ENCODE peak calls at places on chromosomes 12 and 14, in ten cellular contexts. One of them, this sample, is unnamed.

GRCh38 chr12:32448581-32448980 is 49.2 kb downstream of the FGD4 start:
- DNase-seq in activated CD8-positive, alpha-beta T cell treated with anti-CD3 and anti-CD28 coated beads, Interleukin-2, amount 10 ng/mL, durations not matched to agents 7 days and 5 days: no peak
- DNase-seq in hepatocyte: no peak
- DNase-seq in Right ventricle myocardium superior: no peak
- DNase-seq in kidney glomerular epithelial cell: peak; percentile 39
- DNase-seq in CD8-positive, alpha-beta T cell: no peak
- DNase-seq in fibroblast of the aortic adventitia: no peak
- DNase-seq in RCC 7860: peak; percentile 52
- DNase-seq in effector memory CD4-positive, alpha-beta T cell: no peak
- DNase-seq in activated CD4-positive, alpha-beta T cell treated with anti-CD3 and anti-CD28 coated beads for 24 hours: no peak
- DNase-seq in this sample: no peak

GRCh38 chr14:28382460-28383220 is 383.9 kb upstream of the FOXG1 start:
- DNase-seq in CD8-positive, alpha-beta T cell: no peak
- DNase-seq in Right ventricle myocardium superior: no peak
- DNase-seq in RCC 7860: peak; percentile 29
- DNase-seq in hepatocyte: peak; percentile 27
- DNase-seq in activated CD8-positive, alpha-beta T cell treated with anti-CD3 and anti-CD28 coated beads, Interleukin-2, amount 10 ng/mL, durations not matched to agents 7 days and 5 days: no peak
- DNase-seq in effector memory CD4-positive, alpha-beta T cell: no peak
- DNase-seq in activated CD4-positive, alpha-beta T cell treated with anti-CD3 and anti-CD28 coated beads for 24 hours: no peak
- DNase-seq in kidney glomerular epithelial cell: no peak
- DNase-seq in fibroblast of the aortic adventitia: peak; percentile 65
- DNase-seq in this sample: no peak

GRCh38 chr14:92690171-92691011 is 58.0 kb downstream of the LGMN start:
- DNase-seq in activated CD8-positive, alpha-beta T cell treated with anti-CD3 and anti-CD28 coated beads, Interleukin-2, amount 10 ng/mL, durations not matched to agents 7 days and 5 days: no peak
- DNase-seq in fibroblast of the aortic adventitia: peak; percentile 58
- DNase-seq in hepatocyte: peak; percentile 77
- DNase-seq in CD8-positive, alpha-beta T cell: no peak
- DNase-seq in RCC 7860: peak; percentile 21
- DNase-seq in activated CD4-positive, alpha-beta T cell treated with anti-CD3 and anti-CD28 coated beads for 24 hours: no peak
- DNase-seq in Right ventricle myocardium superior: no peak
- DNase-seq in effector memory CD4-positive, alpha-beta T cell: no peak
- DNase-seq in kidney glomerular epithelial cell: peak; percentile 42
- DNase-seq in this sample: peak; percentile 78

GRCh38 chr12:53223391-53224267 is 8.4 kb downstream of the RARG start:
- DNase-seq in activated CD4-positive, alpha-beta T cell treated with anti-CD3 and anti-CD28 coated beads for 24 hours: no peak
- DNase-seq in kidney glomerular epithelial cell: no peak
- DNase-seq in CD8-positive, alpha-beta T cell: no peak
- DNase-seq in effector memory CD4-positive, alpha-beta T cell: peak; percentile 45
- DNase-seq in hepatocyte: peak; percentile 80
- DNase-seq in fibroblast of the aortic adventitia: peak; percentile 61
- DNase-seq in activated CD8-positive, alpha-beta T cell treated with anti-CD3 and anti-CD28 coated beads, Interleukin-2, amount 10 ng/mL, durations not matched to agents 7 days and 5 days: peak; percentile 53
- DNase-seq in RCC 7860: no peak
- DNase-seq in Right ventricle myocardium superior: peak; percentile 61
- DNase-seq in this sample: peak; percentile 34

GRCh38 chr14:39102265-39102968 is 618 bp downstream of the SEC23A start:
- DNase-seq in hepatocyte: peak; percentile 81
- DNase-seq in kidney glomerular epithelial cell: peak; percentile 33
- DNase-seq in Right ventricle myocardium superior: no peak
- DNase-seq in fibroblast of the aortic adventitia: peak; percentile 55
- DNase-seq in activated CD8-positive, alpha-beta T cell treated with anti-CD3 and anti-CD28 coated beads, Interleukin-2, amount 10 ng/mL, durations not matched to agents 7 days and 5 days: peak; percentile 29
- DNase-seq in effector memory CD4-positive, alpha-beta T cell: no peak
- DNase-seq in activated CD4-positive, alpha-beta T cell treated with anti-CD3 and anti-CD28 coated beads for 24 hours: peak; percentile 2
- DNase-seq in RCC 7860: peak; percentile 4
- DNase-seq in CD8-positive, alpha-beta T cell: peak; percentile 1
- DNase-seq in this sample: peak; percentile 55

GRCh38 chr12:94305293-94305957 is 154.2 kb downstream of the CEP83 start:
- DNase-seq in fibroblast of the aortic adventitia: peak; percentile 56
- DNase-seq in Right ventricle myocardium superior: no peak
- DNase-seq in hepatocyte: no peak
- DNase-seq in RCC 7860: no peak
- DNase-seq in effector memory CD4-positive, alpha-beta T cell: no peak
- DNase-seq in activated CD8-positive, alpha-beta T cell treated with anti-CD3 and anti-CD28 coated beads, Interleukin-2, amount 10 ng/mL, durations not matched to agents 7 days and 5 days: peak; percentile 79
- DNase-seq in CD8-positive, alpha-beta T cell: no peak
- DNase-seq in activated CD4-positive, alpha-beta T cell treated with anti-CD3 and anti-CD28 coated beads for 24 hours: peak; percentile 29
- DNase-seq in kidney glomerular epithelial cell: no peak
- DNase-seq in this sample: no peak

GRCh38 chr12:53613821-53614220 is 12.4 kb downstream of the ATF7 start:
- DNase-seq in CD8-positive, alpha-beta T cell: no peak
- DNase-seq in kidney glomerular epithelial cell: no peak
- DNase-seq in effector memory CD4-positive, alpha-beta T cell: no peak
- DNase-seq in fibroblast of the aortic adventitia: peak; percentile 62
- DNase-seq in RCC 7860: no peak
- DNase-seq in activated CD8-positive, alpha-beta T cell treated with anti-CD3 and anti-CD28 coated beads, Interleukin-2, amount 10 ng/mL, durations not matched to agents 7 days and 5 days: no peak
- DNase-seq in Right ventricle myocardium superior: no peak
- DNase-seq in hepatocyte: no peak
- DNase-seq in activated CD4-positive, alpha-beta T cell treated with anti-CD3 and anti-CD28 coated beads for 24 hours: no peak
- DNase-seq in this sample: no peak

GRCh38 chr14:105092124-105092911 is 27.1 kb upstream of the GPR132 start:
- DNase-seq in hepatocyte: peak; percentile 79
- DNase-seq in effector memory CD4-positive, alpha-beta T cell: no peak
- DNase-seq in kidney glomerular epithelial cell: peak; percentile 13
- DNase-seq in activated CD8-positive, alpha-beta T cell treated with anti-CD3 and anti-CD28 coated beads, Interleukin-2, amount 10 ng/mL, durations not matched to agents 7 days and 5 days: no peak
- DNase-seq in activated CD4-positive, alpha-beta T cell treated with anti-CD3 and anti-CD28 coated beads for 24 hours: no peak
- DNase-seq in RCC 7860: peak; percentile 44
- DNase-seq in fibroblast of the aortic adventitia: no peak
- DNase-seq in Right ventricle myocardium superior: peak; percentile 48
- DNase-seq in CD8-positive, alpha-beta T cell: no peak
- DNase-seq in this sample: peak; percentile 38

GRCh38 chr12:93325855-93326254 is 51.9 kb upstream of the NUDT4 start:
- DNase-seq in hepatocyte: peak; percentile 32
- DNase-seq in activated CD8-positive, alpha-beta T cell treated with anti-CD3 and anti-CD28 coated beads, Interleukin-2, amount 10 ng/mL, durations not matched to agents 7 days and 5 days: no peak
- DNase-seq in CD8-positive, alpha-beta T cell: no peak
- DNase-seq in fibroblast of the aortic adventitia: peak; percentile 62
- DNase-seq in Right ventricle myocardium superior: no peak
- DNase-seq in RCC 7860: peak; percentile 27
- DNase-seq in kidney glomerular epithelial cell: no peak
- DNase-seq in effector memory CD4-positive, alpha-beta T cell: no peak
- DNase-seq in activated CD4-positive, alpha-beta T cell treated with anti-CD3 and anti-CD28 coated beads for 24 hours: no peak
- DNase-seq in this sample: no peak

GRCh38 chr14:94971750-94972149 is 185.6 kb downstream of the DICER1 start:
- DNase-seq in kidney glomerular epithelial cell: no peak
- DNase-seq in Right ventricle myocardium superior: no peak
- DNase-seq in activated CD8-positive, alpha-beta T cell treated with anti-CD3 and anti-CD28 coated beads, Interleukin-2, amount 10 ng/mL, durations not matched to agents 7 days and 5 days: no peak
- DNase-seq in effector memory CD4-positive, alpha-beta T cell: no peak
- DNase-seq in hepatocyte: peak; percentile 26
- DNase-seq in RCC 7860: no peak
- DNase-seq in fibroblast of the aortic adventitia: peak; percentile 34
- DNase-seq in activated CD4-positive, alpha-beta T cell treated with anti-CD3 and anti-CD28 coated beads for 24 hours: no peak
- DNase-seq in CD8-positive, alpha-beta T cell: no peak
- DNase-seq in this sample: peak; percentile 21

GRCh38 chr14:63891148-63891964 is 38.6 kb downstream of the SYNE2 start:
- DNase-seq in CD8-positive, alpha-beta T cell: no peak
- DNase-seq in fibroblast of the aortic adventitia: peak; percentile 14
- DNase-seq in effector memory CD4-positive, alpha-beta T cell: no peak
- DNase-seq in hepatocyte: no peak
- DNase-seq in activated CD4-positive, alpha-beta T cell treated with anti-CD3 and anti-CD28 coated beads for 24 hours: no peak
- DNase-seq in Right ventricle myocardium superior: no peak
- DNase-seq in activated CD8-positive, alpha-beta T cell treated with anti-CD3 and anti-CD28 coated beads, Interleukin-2, amount 10 ng/mL, durations not matched to agents 7 days and 5 days: no peak
- DNase-seq in kidney glomerular epithelial cell: no peak
- DNase-seq in RCC 7860: no peak
- DNase-seq in this sample: peak; percentile 60

GRCh38 chr14:72793154-72793725 is 100.7 kb downstream of the DPF3 start:
- DNase-seq in fibroblast of the aortic adventitia: no peak
- DNase-seq in effector memory CD4-positive, alpha-beta T cell: no peak
- DNase-seq in Right ventricle myocardium superior: no peak
- DNase-seq in CD8-positive, alpha-beta T cell: no peak
- DNase-seq in RCC 7860: no peak
- DNase-seq in hepatocyte: no peak
- DNase-seq in activated CD4-positive, alpha-beta T cell treated with anti-CD3 and anti-CD28 coated beads for 24 hours: no peak
- DNase-seq in kidney glomerular epithelial cell: no peak
- DNase-seq in activated CD8-positive, alpha-beta T cell treated with anti-CD3 and anti-CD28 coated beads, Interleukin-2, amount 10 ng/mL, durations not matched to agents 7 days and 5 days: no peak
- DNase-seq in this sample: no peak

GRCh38 chr12:103838254-103838914 is 2.6 kb downstream of the NT5DC3 start:
- DNase-seq in kidney glomerular epithelial cell: no peak
- DNase-seq in RCC 7860: no peak
- DNase-seq in activated CD4-positive, alpha-beta T cell treated with anti-CD3 and anti-CD28 coated beads for 24 hours: no peak
- DNase-seq in CD8-positive, alpha-beta T cell: no peak
- DNase-seq in effector memory CD4-positive, alpha-beta T cell: no peak
- DNase-seq in Right ventricle myocardium superior: no peak
- DNase-seq in hepatocyte: no peak
- DNase-seq in fibroblast of the aortic adventitia: no peak
- DNase-seq in activated CD8-positive, alpha-beta T cell treated with anti-CD3 and anti-CD28 coated beads, Interleukin-2, amount 10 ng/mL, durations not matched to agents 7 days and 5 days: no peak
- DNase-seq in this sample: no peak

GRCh38 chr14:55605793-55606192 is 25.8 kb downstream of the KTN1 start:
- DNase-seq in kidney glomerular epithelial cell: peak; percentile 55
- DNase-seq in activated CD8-positive, alpha-beta T cell treated with anti-CD3 and anti-CD28 coated beads, Interleukin-2, amount 10 ng/mL, durations not matched to agents 7 days and 5 days: no peak
- DNase-seq in effector memory CD4-positive, alpha-beta T cell: no peak
- DNase-seq in RCC 7860: peak; percentile 14
- DNase-seq in activated CD4-positive, alpha-beta T cell treated with anti-CD3 and anti-CD28 coated beads for 24 hours: no peak
- DNase-seq in hepatocyte: no peak
- DNase-seq in fibroblast of the aortic adventitia: peak; percentile 38
- DNase-seq in CD8-positive, alpha-beta T cell: no peak
- DNase-seq in Right ventricle myocardium superior: no peak
- DNase-seq in this sample: no peak

This sample was measured in body of pancreas.